ENCODE peak calls at places on chromosome 3, in eight cellular contexts. One of them, this sample, is unnamed.

GRCh38 chr3:108552267-108553159 is 36.7 kb downstream of the CIP2A start:
- DNase-seq in skeletal muscle cell: no peak
- DNase-seq in NCI-H2171 treated with DMSO at 0.1 percent for 48 hours: peak
- DNase-seq in natural killer cell: no peak
- DNase-seq in AG09309: peak
- DNase-seq in glutamatergic neuron: no peak
- DNase-seq in C1 segment of cervical spinal cord: no peak
- DNase-seq in NCI-H1092 treated with DMSO at 0.1 percent for 48 hours: peak
- DNase-seq in this sample: no peak

GRCh38 chr3:11908981-11909698 is 62.5 kb upstream of the TAMM41 start:
- DNase-seq in skeletal muscle cell: no peak
- DNase-seq in NCI-H2171 treated with DMSO at 0.1 percent for 48 hours: no peak
- DNase-seq in natural killer cell: no peak
- DNase-seq in AG09309: no peak
- DNase-seq in glutamatergic neuron: no peak
- DNase-seq in C1 segment of cervical spinal cord: no peak
- DNase-seq in NCI-H1092 treated with DMSO at 0.1 percent for 48 hours: no peak
- DNase-seq in this sample: no peak

GRCh38 chr3:23865595-23866396 is 51.0 kb downstream of the NKIRAS1 start:
- DNase-seq in skeletal muscle cell: peak
- DNase-seq in NCI-H2171 treated with DMSO at 0.1 percent for 48 hours: no peak
- DNase-seq in natural killer cell: no peak
- DNase-seq in AG09309: no peak
- DNase-seq in glutamatergic neuron: no peak
- DNase-seq in C1 segment of cervical spinal cord: peak
- DNase-seq in NCI-H1092 treated with DMSO at 0.1 percent for 48 hours: no peak
- DNase-seq in this sample: no peak

GRCh38 chr3:56855856-56856538 is 54.2 kb upstream of the ARHGEF3 start:
- DNase-seq in skeletal muscle cell: no peak
- DNase-seq in NCI-H2171 treated with DMSO at 0.1 percent for 48 hours: no peak
- DNase-seq in natural killer cell: no peak
- DNase-seq in AG09309: no peak
- DNase-seq in glutamatergic neuron: peak
- DNase-seq in C1 segment of cervical spinal cord: no peak
- DNase-seq in NCI-H1092 treated with DMSO at 0.1 percent for 48 hours: peak
- DNase-seq in this sample: no peak

GRCh38 chr3:108486272-108486787 is 24.1 kb downstream of the MYH15 start:
- DNase-seq in skeletal muscle cell: no peak
- DNase-seq in NCI-H2171 treated with DMSO at 0.1 percent for 48 hours: peak
- DNase-seq in natural killer cell: no peak
- DNase-seq in AG09309: no peak
- DNase-seq in glutamatergic neuron: no peak
- DNase-seq in C1 segment of cervical spinal cord: no peak
- DNase-seq in NCI-H1092 treated with DMSO at 0.1 percent for 48 hours: no peak
- DNase-seq in this sample: no peak

GRCh38 chr3:131091768-131092167 is 65.1 kb downstream of the NEK11 start:
- DNase-seq in skeletal muscle cell: no peak
- DNase-seq in NCI-H2171 treated with DMSO at 0.1 percent for 48 hours: peak
- DNase-seq in natural killer cell: no peak
- DNase-seq in AG09309: no peak
- DNase-seq in glutamatergic neuron: no peak
- DNase-seq in C1 segment of cervical spinal cord: no peak
- DNase-seq in NCI-H1092 treated with DMSO at 0.1 percent for 48 hours: no peak
- DNase-seq in this sample: no peak

GRCh38 chr3:40046149-40046548 is 236.7 kb downstream of the MYRIP start:
- DNase-seq in skeletal muscle cell: no peak
- DNase-seq in NCI-H2171 treated with DMSO at 0.1 percent for 48 hours: no peak
- DNase-seq in natural killer cell: no peak
- DNase-seq in AG09309: no peak
- DNase-seq in glutamatergic neuron: no peak
- DNase-seq in C1 segment of cervical spinal cord: no peak
- DNase-seq in NCI-H1092 treated with DMSO at 0.1 percent for 48 hours: no peak
- DNase-seq in this sample: no peak

GRCh38 chr3:52805270-52806039 is 10.9 kb downstream of the ITIH3 start:
- DNase-seq in skeletal muscle cell: no peak
- DNase-seq in NCI-H2171 treated with DMSO at 0.1 percent for 48 hours: no peak
- DNase-seq in natural killer cell: no peak
- DNase-seq in AG09309: no peak
- DNase-seq in glutamatergic neuron: peak
- DNase-seq in C1 segment of cervical spinal cord: no peak
- DNase-seq in NCI-H1092 treated with DMSO at 0.1 percent for 48 hours: no peak
- DNase-seq in this sample: no peak

GRCh38 chr3:27281671-27282150 is 87.5 kb downstream of the NEK10 start:
- DNase-seq in skeletal muscle cell: no peak
- DNase-seq in NCI-H2171 treated with DMSO at 0.1 percent for 48 hours: no peak
- DNase-seq in natural killer cell: no peak
- DNase-seq in AG09309: no peak
- DNase-seq in glutamatergic neuron: no peak
- DNase-seq in C1 segment of cervical spinal cord: no peak
- DNase-seq in NCI-H1092 treated with DMSO at 0.1 percent for 48 hours: no peak
- DNase-seq in this sample: no peak

GRCh38 chr3:44509985-44510360 is 32.5 kb upstream of the ZNF445 start:
- DNase-seq in skeletal muscle cell: no peak
- DNase-seq in NCI-H2171 treated with DMSO at 0.1 percent for 48 hours: peak
- DNase-seq in natural killer cell: no peak
- DNase-seq in AG09309: no peak
- DNase-seq in glutamatergic neuron: no peak
- DNase-seq in C1 segment of cervical spinal cord: no peak
- DNase-seq in NCI-H1092 treated with DMSO at 0.1 percent for 48 hours: no peak
- DNase-seq in this sample: no peak

GRCh38 chr3:8345396-8345795 is 156.2 kb upstream of the LMCD1 start:
- DNase-seq in skeletal muscle cell: no peak
- DNase-seq in NCI-H2171 treated with DMSO at 0.1 percent for 48 hours: no peak
- DNase-seq in natural killer cell: no peak
- DNase-seq in AG09309: no peak
- DNase-seq in glutamatergic neuron: no peak
- DNase-seq in C1 segment of cervical spinal cord: no peak
- DNase-seq in NCI-H1092 treated with DMSO at 0.1 percent for 48 hours: no peak
- DNase-seq in this sample: no peak